ENCODE peak calls at places on chromosome 1, in six cellular contexts. N is lower leg skin; X is activated T-cell treated with anti-CD3 and anti-CD28 coated beads, Interleukin-2, amount 50 U/mL, for 72 hours; C is NCI-H1092; Z is cardiac fibroblast; L is left ventricle myocardium inferior. R is an unnamed sample.

GRCh38 chr1:214900590-214900989 is 181.9 kb upstream of the KCNK2 start:
- DNase-seq in N (no peak), X (no peak), C (no peak), Z (no peak), L (no peak), R (no peak)

GRCh38 chr1:6275826-6276764 is 15.2 kb upstream of the GPR153 start:
- DNase-seq in N (peak; percentile 91), X (no peak), C (peak; percentile 61), Z (peak; percentile 78), L (peak; percentile 72), R (no peak)

GRCh38 chr1:201736707-201737320 is 92.1 kb upstream of the IPO9 start:
- DNase-seq in N (no peak), X (no peak), C (no peak), Z (no peak), L (no peak), R (no peak)

GRCh38 chr1:56054959-56055358 is 524.4 kb downstream of the PLPP3 start:
- DNase-seq in N (no peak), X (no peak), C (no peak), Z (no peak), L (no peak), R (no peak)

GRCh38 chr1:235127203-235127602 is 1.4 kb downstream of the TOMM20 start:
- DNase-seq in N (no peak), X (no peak), C (no peak), Z (no peak), L (no peak), R (no peak)

GRCh38 chr1:208136459-208137143 is 107.6 kb downstream of the PLXNA2 start:
- DNase-seq in N (no peak), X (no peak), C (no peak), Z (no peak), L (no peak), R (no peak)

GRCh38 chr1:15633756-15634420 is 16.6 kb downstream of the DDI2 start:
- DNase-seq in N (no peak), X (no peak), C (no peak), Z (no peak), L (no peak), R (no peak)

GRCh38 chr1:59108481-59109317 is 188.2 kb upstream of the FGGY start:
- DNase-seq in N (no peak), X (no peak), C (no peak), Z (no peak), L (no peak), R (no peak)

GRCh38 chr1:19861842-19862530 is 20.2 kb upstream of the OTUD3 start:
- DNase-seq in N (no peak), X (no peak), C (no peak), Z (no peak), L (no peak), R (no peak)

GRCh38 chr1:88300864-88301263 is 383.2 kb upstream of the PKN2 start:
- DNase-seq in N (no peak), X (no peak), C (no peak), Z (no peak), L (no peak), R (no peak)

GRCh38 chr1:153488731-153489130 is 28.3 kb upstream of the S100A7 start:
- DNase-seq in N (no peak), X (no peak), C (no peak), Z (peak; percentile 52), L (no peak), R (no peak)

GRCh38 chr1:7629011-7629410 is 142.1 kb upstream of the VAMP3 start:
- DNase-seq in N (no peak), X (no peak), C (no peak), Z (no peak), L (no peak), R (no peak)

GRCh38 chr1:79235221-79236002 is 228.9 kb upstream of the ADGRL4 start:
- DNase-seq in N (no peak), X (no peak), C (no peak), Z (peak; percentile 78), L (no peak), R (no peak)

R was measured in chondrocyte.